ENCODE peak calls at places on chromosomes 5 and 9, in six cellular contexts. G is NCI-H1930; B is activated naive CD8-positive, alpha-beta T cell treated with anti-CD3 and anti-CD28 coated beads, Interleukin-2, amount 50 U/mL, for 24 hours; N is astrocyte of the spinal cord; C is pons; T is psoas muscle. Z is an unnamed sample.

GRCh38 chr5:153670081-153670480 is 179.6 kb downstream of the GRIA1 start:
- DNase-seq in B (no peak), C (no peak), T (no peak), N (no peak), G (no peak), Z (no peak)

GRCh38 chr5:139955616-139956283 is 87.3 kb downstream of the NRG2 start:
- DNase-seq in T (no peak), B (no peak), C (no peak), N (no peak), G (no peak), Z (no peak)

GRCh38 chr5:12274236-12274635 is 370.0 kb upstream of the CTNND2 start:
- DNase-seq in T (no peak), B (no peak), C (no peak), N (no peak), G (no peak), Z (no peak)

GRCh38 chr5:54691644-54692043 is 174.1 kb downstream of the SNX18 start:
- DNase-seq in B (no peak), C (no peak), N (no peak), G (no peak), T (no peak), Z (no peak)

GRCh38 chr9:81092057-81092456 is 597.3 kb downstream of the TLE1 start:
- DNase-seq in T (no peak), N (no peak), B (no peak), G (no peak), C (no peak), Z (no peak)

GRCh38 chr9:27462434-27462833 is 61.7 kb upstream of the IFNK start:
- DNase-seq in C (no peak), N (no peak), B (no peak), G (no peak), T (no peak), Z (no peak)

GRCh38 chr5:133878236-133878555 is 90.2 kb downstream of the C5orf15 start:
- DNase-seq in G (no peak), B (no peak), T (no peak), C (no peak), N (no peak), Z (no peak)

GRCh38 chr5:126138475-126139005 is 284.7 kb upstream of the GRAMD2B start:
- DNase-seq in N (peak), T (no peak), B (no peak), C (no peak), G (no peak), Z (no peak)

GRCh38 chr9:78938821-78939220 is 632.9 kb upstream of the TLE4 start:
- DNase-seq in T (no peak), N (no peak), C (no peak), G (no peak), B (no peak), Z (no peak)

GRCh38 chr5:108935602-108936001 is 187.9 kb downstream of the FER start:
- DNase-seq in B (no peak), T (no peak), G (no peak), C (no peak), N (no peak), Z (no peak)

GRCh38 chr5:73135429-73136276 is 15.3 kb downstream of the TMEM171 start:
- DNase-seq in B (no peak), T (no peak), C (no peak), N (peak), G (no peak), Z (peak)